ENCODE peak calls at places on chromosome 16, in five cellular contexts. M, E, K, F and R are unnamed samples.
A peak's percentile ranks its signal among the peaks of the same experiment; 100 is the strongest.

GRCh38 chr16:27639588-27640276 is 89.8 kb downstream of the KATNIP start:
- DNase-seq in M (no peak), E (no peak), K (no peak), F (peak; percentile 62), R (peak; percentile 46)

GRCh38 chr16:6884002-6884401 is 448.6 kb upstream of the RBFOX1 start:
- DNase-seq in M (no peak), E (no peak), K (no peak), F (no peak), R (no peak)

GRCh38 chr16:66693088-66693487 is 3.5 kb downstream of the CMTM4 start:
- DNase-seq in M (no peak), E (no peak), K (no peak), F (no peak), R (no peak)

GRCh38 chr16:84941916-84942315 is 69.4 kb downstream of the ZDHHC7 start:
- DNase-seq in M (no peak), E (no peak), K (no peak), F (no peak), R (peak; percentile 83)

GRCh38 chr16:88999457-89000206 is 22.6 kb upstream of the CBFA2T3 start:
- DNase-seq in M (peak; percentile 58), E (no peak), K (no peak), F (no peak), R (no peak)

GRCh38 chr16:52494145-52494544 is 52.8 kb downstream of the TOX3 start:
- DNase-seq in M (no peak), E (no peak), K (no peak), F (no peak), R (no peak)

GRCh38 chr16:64539811-64540210 is 582.1 kb downstream of the CDH11 start:
- DNase-seq in M (no peak), E (no peak), K (no peak), F (no peak), R (no peak)

GRCh38 chr16:86865866-86866675 is 287.7 kb downstream of the FOXL1 start:
- DNase-seq in M (no peak), E (no peak), K (no peak), F (no peak), R (peak; percentile 84)

GRCh38 chr16:66365588-66365987 is 903 bp upstream of the CDH5 start:
- DNase-seq in M (no peak), E (no peak), K (no peak), F (peak; percentile 50), R (no peak)

GRCh38 chr16:83706394-83706793 is 101.4 kb upstream of the HSBP1 start:
- DNase-seq in M (no peak), E (no peak), K (no peak), F (no peak), R (no peak)

GRCh38 chr16:48383204-48383876 is 1.9 kb downstream of the SIAH1 start:
- DNase-seq in M (no peak), E (no peak), K (no peak), F (no peak), R (no peak)

GRCh38 chr16:55367301-55367745 is 43.3 kb downstream of the IRX6 start:
- DNase-seq in M (no peak), E (no peak), K (no peak), F (no peak), R (no peak)

GRCh38 chr16:4433228-4433627 is 7.6 kb downstream of the DNAJA3 start:
- DNase-seq in M (no peak), E (no peak), K (no peak), F (no peak), R (no peak)